ENCODE peak calls at places on chromosome 7, in seven cellular contexts. K, E, P, Z, N, H and V are unnamed samples.

GRCh38 chr7:2114052-2114451 is 118.7 kb downstream of the MAD1L1 start:
- DNase-seq in P (peak), Z (peak), H (no peak), N (peak), E (no peak), K (no peak), V (no peak)

GRCh38 chr7:120521761-120522737 is 249.1 kb downstream of the KCND2 start:
- DNase-seq in K (no peak), N (no peak), Z (no peak), H (no peak), E (no peak), P (no peak), V (no peak)

GRCh38 chr7:79317728-79318127 is 135.7 kb downstream of the MAGI2 start:
- DNase-seq in N (peak), H (no peak), P (no peak), K (no peak), E (peak), Z (peak), V (no peak)

GRCh38 chr7:105141068-105141467 is 127.1 kb downstream of the KMT2E start:
- DNase-seq in E (no peak), Z (peak), P (peak), H (no peak), K (peak), N (no peak), V (no peak)

GRCh38 chr7:13984831-13985685 is 4.4 kb downstream of the ETV1 start:
- DNase-seq in E (no peak), H (no peak), Z (no peak), K (no peak), P (no peak), N (no peak), V (no peak)

GRCh38 chr7:104264281-104264680 is 56.5 kb upstream of the ORC5 start:
- DNase-seq in Z (no peak), K (no peak), E (no peak), H (no peak), P (no peak), N (peak), V (no peak)

GRCh38 chr7:117435475-117436043 is 8.3 kb upstream of the ASZ1 start:
- DNase-seq in E (peak), N (no peak), H (no peak), Z (no peak), K (no peak), P (no peak), V (no peak)

GRCh38 chr7:129010075-129010474 is 44.8 kb downstream of the TNPO3 start:
- DNase-seq in H (no peak), N (no peak), Z (no peak), P (no peak), K (no peak), E (peak), V (no peak)

GRCh38 chr7:90692947-90693346 is 96.8 kb downstream of the CDK14 start:
- DNase-seq in K (no peak), P (no peak), Z (no peak), H (no peak), N (no peak), E (no peak), V (no peak)

GRCh38 chr7:13111230-13111629 is 423.8 kb downstream of the ARL4A start:
- DNase-seq in Z (no peak), E (no peak), P (no peak), H (no peak), K (no peak), N (peak), V (no peak)

GRCh38 chr7:23357190-23358093 is 58.3 kb downstream of the MALSU1 start:
- DNase-seq in K (no peak), H (no peak), Z (peak), E (no peak), N (no peak), P (no peak), V (no peak)

GRCh38 chr7:88357794-88358533 is 51.3 kb upstream of the STEAP4 start:
- DNase-seq in E (no peak), N (peak), Z (no peak), H (no peak), P (no peak), K (no peak), V (no peak)

GRCh38 chr7:126778101-126778500 is 474.6 kb downstream of the GRM8 start:
- DNase-seq in E (no peak), Z (no peak), P (no peak), K (no peak), N (no peak), H (no peak), V (no peak)

GRCh38 chr7:80428161-80429054 is 83.5 kb downstream of the GNAT3 start:
- DNase-seq in K (no peak), Z (peak), P (peak), N (peak), H (no peak), E (peak), V (peak)

GRCh38 chr7:87608443-87608842 is 7.8 kb upstream of the ABCB1 start:
- DNase-seq in N (no peak), Z (no peak), H (no peak), P (no peak), K (no peak), E (no peak), V (no peak)

GRCh38 chr7:16940777-16941176 is 59.0 kb upstream of the AGR3 start:
- DNase-seq in H (no peak), E (no peak), P (no peak), Z (no peak), N (no peak), K (no peak), V (no peak)

GRCh38 chr7:143387156-143387975 is 6.2 kb downstream of the ZYX start:
- DNase-seq in P (no peak), H (no peak), K (no peak), N (no peak), E (no peak), Z (no peak), V (no peak)

GRCh38 chr7:5591547-5591899 is 167.9 kb upstream of the TNRC18 start:
- DNase-seq in H (no peak), P (no peak), E (no peak), K (no peak), Z (peak), N (no peak), V (peak)

GRCh38 chr7:112160130-112160770 is 45.9 kb downstream of the DOCK4 start:
- DNase-seq in N (no peak), H (no peak), E (no peak), K (no peak), Z (no peak), P (no peak), V (no peak)

GRCh38 chr7:79298145-79298760 is 155.2 kb downstream of the MAGI2 start:
- DNase-seq in K (no peak), E (peak), Z (peak), P (peak), H (no peak), N (peak), V (peak)

GRCh38 chr7:104825099-104825498 is 188.9 kb upstream of the KMT2E start:
- DNase-seq in E (no peak), N (no peak), P (no peak), H (no peak), K (no peak), Z (no peak), V (no peak)

GRCh38 chr7:88132725-88133124 is 87.1 kb downstream of the SRI start:
- DNase-seq in E (no peak), H (no peak), K (no peak), P (no peak), Z (no peak), N (no peak), V (no peak)

GRCh38 chr7:149261321-149261828 is 621 bp upstream of the ZNF783 start:
- DNase-seq in N (no peak), E (no peak), H (no peak), Z (peak), P (no peak), K (no peak), V (no peak)

GRCh38 chr7:116953372-116953726 is at the start of gene ST7:
- DNase-seq in N (peak), K (peak), P (no peak), H (no peak), E (peak), Z (peak), V (peak)

GRCh38 chr7:101677421-101678137 is 48.5 kb upstream of the MYL10 start:
- DNase-seq in H (no peak), E (no peak), Z (no peak), N (no peak), K (no peak), P (no peak), V (no peak)

GRCh38 chr7:47153076-47153475 is 428.8 kb downstream of the TNS3 start:
- DNase-seq in E (peak), H (no peak), N (peak), P (peak), Z (peak), K (no peak), V (peak)

GRCh38 chr7:77561354-77561753 is 24.3 kb downstream of the PTPN12 start:
- DNase-seq in H (no peak), Z (no peak), N (no peak), K (no peak), P (no peak), E (no peak), V (no peak)

GRCh38 chr7:83457022-83457892 is 191.7 kb downstream of the SEMA3E start:
- DNase-seq in Z (no peak), K (no peak), H (no peak), P (no peak), E (no peak), N (no peak), V (no peak)

GRCh38 chr7:66296-66695 is 126.1 kb upstream of the FAM20C start:
- DNase-seq in Z (no peak), K (no peak), E (no peak), N (no peak), P (no peak), H (no peak), V (no peak)

GRCh38 chr7:140719711-140720110 is 23.2 kb downstream of the NDUFB2 start:
- DNase-seq in P (no peak), Z (no peak), H (no peak), K (no peak), N (no peak), E (no peak), V (no peak)

GRCh38 chr7:95056107-95056689 is 148.8 kb downstream of the PPP1R9A start:
- DNase-seq in N (no peak), K (no peak), E (no peak), H (no peak), Z (no peak), P (no peak), V (no peak)

GRCh38 chr7:26580666-26581065 is 283.7 kb downstream of the SKAP2 start:
- DNase-seq in Z (no peak), H (no peak), K (no peak), N (no peak), E (no peak), P (no peak), V (no peak)

GRCh38 chr7:519429-519973 is at the start of gene PDGFA:
- DNase-seq in N (no peak), E (no peak), K (peak), Z (no peak), P (no peak), H (no peak), V (peak)

GRCh38 chr7:135338151-135338550 is 104.5 kb downstream of the STRA8 start:
- DNase-seq in E (no peak), P (no peak), Z (no peak), K (no peak), H (no peak), N (no peak), V (no peak)

GRCh38 chr7:100546868-100547800 is 8.1 kb downstream of the AGFG2 start:
- DNase-seq in E (no peak), Z (no peak), N (no peak), H (no peak), P (no peak), K (peak), V (peak)

GRCh38 chr7:100465702-100466311 is 1.7 kb upstream of the SPACDR start:
- DNase-seq in H (no peak), K (peak), E (peak), P (peak), N (peak), Z (peak), V (peak)